ENCODE peak calls at places on chromosomes 2 and 18, in six cellular contexts. One of them, this sample, is unnamed.

GRCh38 chr2:133937669-133938068 is 316.2 kb upstream of the MGAT5 start:
- DNase-seq in CMK: no peak
- DNase-seq in WERI-Rb-1: no peak
- DNase-seq in right lobe of liver: no peak
- DNase-seq in NCI-H1092 treated with DMSO at 0.1 percent for 48 hours: no peak
- DNase-seq in GM13977: no peak
- DNase-seq in this sample: no peak

GRCh38 chr2:7847321-7847720 is 834.5 kb upstream of the ID2 start:
- DNase-seq in CMK: no peak
- DNase-seq in WERI-Rb-1: no peak
- DNase-seq in right lobe of liver: no peak
- DNase-seq in NCI-H1092 treated with DMSO at 0.1 percent for 48 hours: no peak
- DNase-seq in GM13977: no peak
- DNase-seq in this sample: no peak

GRCh38 chr2:119197125-119197403 is 26.6 kb upstream of the STEAP3 start:
- DNase-seq in CMK: no peak
- DNase-seq in WERI-Rb-1: no peak
- DNase-seq in right lobe of liver: no peak
- DNase-seq in NCI-H1092 treated with DMSO at 0.1 percent for 48 hours: no peak
- DNase-seq in GM13977: no peak
- DNase-seq in this sample: no peak

GRCh38 chr2:175690113-175690716 is 311.9 kb downstream of the LNPK start:
- DNase-seq in CMK: peak; percentile 59
- DNase-seq in WERI-Rb-1: peak; percentile 37
- DNase-seq in right lobe of liver: no peak
- DNase-seq in NCI-H1092 treated with DMSO at 0.1 percent for 48 hours: peak; percentile 56
- DNase-seq in GM13977: peak; percentile 28
- DNase-seq in this sample: peak; percentile 66

GRCh38 chr2:183530333-183530901 is 406.2 kb downstream of the NUP35 start:
- DNase-seq in CMK: no peak
- DNase-seq in WERI-Rb-1: no peak
- DNase-seq in right lobe of liver: no peak
- DNase-seq in NCI-H1092 treated with DMSO at 0.1 percent for 48 hours: no peak
- DNase-seq in GM13977: no peak
- DNase-seq in this sample: no peak

GRCh38 chr2:141611-142010 is 95.3 kb upstream of the FAM110C start:
- DNase-seq in CMK: no peak
- DNase-seq in WERI-Rb-1: no peak
- DNase-seq in right lobe of liver: no peak
- DNase-seq in NCI-H1092 treated with DMSO at 0.1 percent for 48 hours: no peak
- DNase-seq in GM13977: no peak
- DNase-seq in this sample: no peak

GRCh38 chr2:174633621-174633927 is 36.0 kb upstream of the WIPF1 start:
- DNase-seq in CMK: no peak
- DNase-seq in WERI-Rb-1: peak; percentile 15
- DNase-seq in right lobe of liver: no peak
- DNase-seq in NCI-H1092 treated with DMSO at 0.1 percent for 48 hours: no peak
- DNase-seq in GM13977: no peak
- DNase-seq in this sample: no peak

GRCh38 chr2:59034791-59035190 is 793.7 kb upstream of the FANCL start:
- DNase-seq in CMK: no peak
- DNase-seq in WERI-Rb-1: no peak
- DNase-seq in right lobe of liver: no peak
- DNase-seq in NCI-H1092 treated with DMSO at 0.1 percent for 48 hours: no peak
- DNase-seq in GM13977: no peak
- DNase-seq in this sample: peak; percentile 18

GRCh38 chr2:100666996-100667395 is 104.2 kb downstream of the PDCL3 start:
- DNase-seq in CMK: no peak
- DNase-seq in WERI-Rb-1: no peak
- DNase-seq in right lobe of liver: no peak
- DNase-seq in NCI-H1092 treated with DMSO at 0.1 percent for 48 hours: no peak
- DNase-seq in GM13977: no peak
- DNase-seq in this sample: no peak

GRCh38 chr2:217935245-217935879 is 67.4 kb downstream of the TNS1 start:
- DNase-seq in CMK: no peak
- DNase-seq in WERI-Rb-1: no peak
- DNase-seq in right lobe of liver: no peak
- DNase-seq in NCI-H1092 treated with DMSO at 0.1 percent for 48 hours: no peak
- DNase-seq in GM13977: no peak
- DNase-seq in this sample: no peak

GRCh38 chr2:226215902-226216503 is 583.6 kb downstream of the IRS1 start:
- DNase-seq in CMK: no peak
- DNase-seq in WERI-Rb-1: peak; percentile 82
- DNase-seq in right lobe of liver: peak; percentile 70
- DNase-seq in NCI-H1092 treated with DMSO at 0.1 percent for 48 hours: peak; percentile 12
- DNase-seq in GM13977: peak; percentile 19
- DNase-seq in this sample: no peak

GRCh38 chr2:25251461-25252273 is 83.3 kb upstream of the POMC start:
- DNase-seq in CMK: peak; percentile 68
- DNase-seq in WERI-Rb-1: peak; percentile 37
- DNase-seq in right lobe of liver: peak; percentile 54
- DNase-seq in NCI-H1092 treated with DMSO at 0.1 percent for 48 hours: peak; percentile 62
- DNase-seq in GM13977: peak; percentile 92
- DNase-seq in this sample: no peak

GRCh38 chr2:202883987-202884675 is 12.6 kb upstream of the ICA1L start:
- DNase-seq in CMK: no peak
- DNase-seq in WERI-Rb-1: no peak
- DNase-seq in right lobe of liver: no peak
- DNase-seq in NCI-H1092 treated with DMSO at 0.1 percent for 48 hours: no peak
- DNase-seq in GM13977: no peak
- DNase-seq in this sample: no peak

GRCh38 chr2:67451086-67451832 is 54.1 kb downstream of the ETAA1 start:
- DNase-seq in CMK: no peak
- DNase-seq in WERI-Rb-1: no peak
- DNase-seq in right lobe of liver: peak; percentile 45
- DNase-seq in NCI-H1092 treated with DMSO at 0.1 percent for 48 hours: no peak
- DNase-seq in GM13977: no peak
- DNase-seq in this sample: no peak

GRCh38 chr2:58535994-58536393 is 294.9 kb upstream of the FANCL start:
- DNase-seq in CMK: no peak
- DNase-seq in WERI-Rb-1: no peak
- DNase-seq in right lobe of liver: no peak
- DNase-seq in NCI-H1092 treated with DMSO at 0.1 percent for 48 hours: no peak
- DNase-seq in GM13977: no peak
- DNase-seq in this sample: no peak

GRCh38 chr2:133817680-133818566 is 249.7 kb upstream of the NCKAP5 start:
- DNase-seq in CMK: no peak
- DNase-seq in WERI-Rb-1: no peak
- DNase-seq in right lobe of liver: no peak
- DNase-seq in NCI-H1092 treated with DMSO at 0.1 percent for 48 hours: no peak
- DNase-seq in GM13977: no peak
- DNase-seq in this sample: peak; percentile 91

GRCh38 chr18:59041819-59042476 is 97.7 kb upstream of the SEC11C start:
- DNase-seq in CMK: no peak
- DNase-seq in WERI-Rb-1: no peak
- DNase-seq in right lobe of liver: no peak
- DNase-seq in NCI-H1092 treated with DMSO at 0.1 percent for 48 hours: no peak
- DNase-seq in GM13977: no peak
- DNase-seq in this sample: no peak

GRCh38 chr2:112700004-112700667 is 20.7 kb upstream of the NT5DC4 start:
- DNase-seq in CMK: no peak
- DNase-seq in WERI-Rb-1: no peak
- DNase-seq in right lobe of liver: no peak
- DNase-seq in NCI-H1092 treated with DMSO at 0.1 percent for 48 hours: no peak
- DNase-seq in GM13977: no peak
- DNase-seq in this sample: no peak

GRCh38 chr2:241035142-241035817 is 36.9 kb downstream of the SNED1 start:
- DNase-seq in CMK: no peak
- DNase-seq in WERI-Rb-1: no peak
- DNase-seq in right lobe of liver: no peak
- DNase-seq in NCI-H1092 treated with DMSO at 0.1 percent for 48 hours: no peak
- DNase-seq in GM13977: peak; percentile 60
- DNase-seq in this sample: no peak

GRCh38 chr2:10385933-10386773 is 62.0 kb downstream of the ODC1 start:
- DNase-seq in CMK: no peak
- DNase-seq in WERI-Rb-1: no peak
- DNase-seq in right lobe of liver: no peak
- DNase-seq in NCI-H1092 treated with DMSO at 0.1 percent for 48 hours: no peak
- DNase-seq in GM13977: no peak
- DNase-seq in this sample: no peak

GRCh38 chr2:20050712-20051517 is 513 bp downstream of the LAPTM4A start:
- DNase-seq in CMK: peak; percentile 54
- DNase-seq in WERI-Rb-1: peak; percentile 81
- DNase-seq in right lobe of liver: peak; percentile 74
- DNase-seq in NCI-H1092 treated with DMSO at 0.1 percent for 48 hours: peak; percentile 30
- DNase-seq in GM13977: peak; percentile 41
- DNase-seq in this sample: peak; percentile 40

GRCh38 chr2:169363027-169363569 is 764 bp upstream of the LRP2 start:
- DNase-seq in CMK: no peak
- DNase-seq in WERI-Rb-1: no peak
- DNase-seq in right lobe of liver: no peak
- DNase-seq in NCI-H1092 treated with DMSO at 0.1 percent for 48 hours: no peak
- DNase-seq in GM13977: no peak
- DNase-seq in this sample: no peak

GRCh38 chr2:85503611-85504433 is 35.1 kb upstream of the MAT2A start:
- DNase-seq in CMK: no peak
- DNase-seq in WERI-Rb-1: peak; percentile 33
- DNase-seq in right lobe of liver: peak; percentile 60
- DNase-seq in NCI-H1092 treated with DMSO at 0.1 percent for 48 hours: no peak
- DNase-seq in GM13977: no peak
- DNase-seq in this sample: no peak

GRCh38 chr2:188475945-188476344 is 184.3 kb downstream of the GULP1 start:
- DNase-seq in CMK: no peak
- DNase-seq in WERI-Rb-1: no peak
- DNase-seq in right lobe of liver: no peak
- DNase-seq in NCI-H1092 treated with DMSO at 0.1 percent for 48 hours: no peak
- DNase-seq in GM13977: no peak
- DNase-seq in this sample: no peak